ENCODE peak calls at places on chromosomes 2 and 18, in seven cellular contexts. C, B, W, M, J, I and V are unnamed samples.

GRCh38 chr2:218963597-218963996 is 4.1 kb downstream of the CDK5R2 start:
- DNase-seq in B (no peak), I (no peak), J (peak; percentile 36), M (no peak), W (no peak), C (peak; percentile 49), V (no peak)

GRCh38 chr2:38549066-38549465 is 53.7 kb downstream of the HNRNPLL start:
- DNase-seq in M (no peak), W (no peak), J (no peak), B (no peak), I (no peak), C (no peak), V (no peak)

GRCh38 chr2:217886720-217887309 is 116.0 kb downstream of the TNS1 start:
- DNase-seq in B (peak; percentile 76), M (peak; percentile 68), W (peak; percentile 83), I (peak; percentile 76), C (peak; percentile 52), J (peak; percentile 64), V (peak; percentile 90)

GRCh38 chr2:10258326-10258725 is 44.4 kb upstream of the HPCAL1 start:
- DNase-seq in I (no peak), B (no peak), M (no peak), W (no peak), C (no peak), J (no peak), V (no peak)

GRCh38 chr2:40957508-40957907 is 505.6 kb upstream of the SLC8A1 start:
- DNase-seq in C (no peak), B (no peak), J (no peak), W (no peak), I (no peak), M (no peak), V (no peak)

GRCh38 chr2:29810956-29811355 is 110.4 kb downstream of the ALK start:
- DNase-seq in J (peak; percentile 59), B (no peak), M (no peak), C (peak; percentile 8), I (no peak), W (no peak), V (peak; percentile 56)

GRCh38 chr18:32422185-32422584 is 48.5 kb downstream of the GAREM1 start:
- DNase-seq in B (no peak), C (no peak), I (no peak), W (no peak), J (no peak), M (no peak), V (no peak)

GRCh38 chr2:173647681-173648350 is 293.1 kb downstream of the CDCA7 start:
- DNase-seq in C (no peak), I (no peak), W (no peak), J (peak; percentile 52), B (no peak), M (no peak), V (peak; percentile 26)

GRCh38 chr18:75161629-75162028 is 47.3 kb downstream of the PTGR3 start:
- DNase-seq in J (peak; percentile 20), B (peak; percentile 61), I (no peak), M (no peak), W (no peak), C (no peak), V (no peak)

GRCh38 chr2:157990173-157990572 is 111.5 kb upstream of the UPP2 start:
- DNase-seq in C (no peak), W (no peak), B (no peak), M (peak; percentile 38), I (peak; percentile 21), J (peak; percentile 10), V (peak; percentile 30)

GRCh38 chr2:149586898-149587219 is 716 bp downstream of the MMADHC start:
- DNase-seq in C (no peak), W (no peak), M (no peak), B (no peak), J (peak; percentile 3), I (no peak), V (no peak)

GRCh38 chr18:31241900-31242409 is 76.0 kb upstream of the DSG1 start:
- DNase-seq in W (peak; percentile 67), C (peak; percentile 99), I (no peak), M (peak; percentile 10), J (peak; percentile 58), B (peak; percentile 88), V (peak; percentile 77)

GRCh38 chr2:100106460-100106859 is 35.9 kb downstream of the AFF3 start:
- DNase-seq in I (no peak), C (no peak), W (peak; percentile 37), M (no peak), B (no peak), J (peak; percentile 43), V (peak; percentile 13)

GRCh38 chr18:12333650-12334279 is 25.7 kb downstream of the TUBB6 start:
- DNase-seq in M (no peak), J (no peak), I (no peak), B (no peak), C (no peak), W (no peak), V (no peak)

GRCh38 chr2:112684415-112684775 is 36.4 kb upstream of the NT5DC4 start:
- DNase-seq in W (no peak), J (no peak), I (no peak), M (no peak), C (no peak), B (no peak), V (no peak)

GRCh38 chr2:237201461-237202287 is 116.0 kb downstream of the COPS8 start:
- DNase-seq in I (no peak), W (no peak), B (peak; percentile 40), C (no peak), J (peak; percentile 99), M (no peak), V (peak; percentile 73)

GRCh38 chr2:112138143-112139032 is at the start of gene FBLN7:
- DNase-seq in B (no peak), M (peak; percentile 86), W (no peak), C (no peak), I (no peak), J (peak; percentile 11), V (peak; percentile 32)

GRCh38 chr2:198483046-198483445 is 678.7 kb downstream of the PLCL1 start:
- DNase-seq in W (no peak), M (no peak), I (no peak), C (no peak), B (no peak), J (peak; percentile 7), V (no peak)

GRCh38 chr2:195756218-195756941 is 99.4 kb downstream of the SLC39A10 start:
- DNase-seq in C (peak; percentile 33), W (no peak), J (peak; percentile 45), B (no peak), I (no peak), M (no peak), V (no peak)

GRCh38 chr2:30865892-30866681 is 58.8 kb upstream of the CAPN13 start:
- DNase-seq in J (no peak), I (no peak), M (no peak), C (no peak), W (no peak), B (no peak), V (no peak)

GRCh38 chr2:25103287-25103871 is 61.5 kb downstream of the EFR3B start:
- DNase-seq in W (no peak), B (peak; percentile 82), I (no peak), M (no peak), C (peak; percentile 50), J (peak; percentile 94), V (peak; percentile 27)

GRCh38 chr2:83817511-83817910 is 641.6 kb downstream of the SUCLG1 start:
- DNase-seq in B (peak; percentile 14), W (no peak), M (no peak), C (peak; percentile 2), J (no peak), I (no peak), V (no peak)

DNA sequence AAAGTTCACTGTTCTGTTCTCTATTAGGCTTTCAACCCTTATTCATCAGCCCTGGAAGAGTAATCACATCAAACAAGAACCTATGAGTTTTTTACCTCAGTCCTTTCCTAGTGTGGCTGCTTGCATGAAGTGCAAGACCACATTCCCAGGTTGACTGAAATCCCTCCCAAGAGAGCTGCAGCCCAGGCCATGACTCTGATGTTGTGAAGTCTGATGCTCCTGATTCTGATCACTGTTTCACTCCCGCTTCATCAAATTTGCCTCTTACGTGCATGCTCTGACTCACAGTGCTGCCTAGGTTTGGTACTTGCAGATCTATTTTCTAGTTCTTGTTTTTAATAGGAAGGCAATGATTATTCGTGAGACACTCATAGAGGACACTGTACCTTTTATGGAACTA is 58.2 kb upstream of the DSEL start:
- DNase-seq in W (no peak), B (no peak), M (no peak), J (no peak), C (no peak), I (no peak), V (no peak)
- H3K4me2 ChIP-seq in W (no peak overlapping the region), B (no peak overlapping the region), M (no peak overlapping the region), J (no peak overlapping the region), C (no peak overlapping the region), I (no peak overlapping the region), V (no peak overlapping the region)

GRCh38 chr2:120546865-120547390 is 188.7 kb upstream of the GLI2 start:
- DNase-seq in J (no peak), M (no peak), C (no peak), I (no peak), B (no peak), W (no peak), V (no peak)
- H3K4me2 ChIP-seq in J (peak overlapping the region; percentile 80), M (no peak overlapping the region), C (no peak overlapping the region), I (no peak overlapping the region), B (no peak overlapping the region), W (no peak overlapping the region), V (peak overlapping the region; percentile 25)

DNA sequence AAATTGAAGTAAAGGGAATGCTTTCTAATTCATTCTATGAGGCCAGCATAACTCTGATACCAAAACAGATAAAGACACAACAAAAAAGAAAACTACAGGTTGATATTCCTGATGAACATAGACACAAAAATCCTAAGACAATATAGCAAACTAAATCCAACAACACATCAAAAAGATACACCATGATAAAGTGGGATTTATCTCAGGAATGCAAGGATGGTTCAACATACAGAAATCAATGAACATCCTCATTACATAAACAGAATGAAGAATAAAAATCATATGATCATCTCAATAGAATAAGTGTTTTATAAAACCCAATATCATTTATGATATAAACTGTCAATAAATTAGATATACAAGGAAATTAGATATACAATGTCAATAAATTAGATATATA is 65.7 kb downstream of the ZSWIM2 start:
- DNase-seq in W (no peak), J (no peak), B (no peak), M (no peak), C (no peak), I (no peak), V (no peak)
- H3K4me2 ChIP-seq in W (no peak overlapping the region), J (no peak overlapping the region), B (no peak overlapping the region), M (no peak overlapping the region), C (no peak overlapping the region), I (no peak overlapping the region), V (no peak overlapping the region)

DNA sequence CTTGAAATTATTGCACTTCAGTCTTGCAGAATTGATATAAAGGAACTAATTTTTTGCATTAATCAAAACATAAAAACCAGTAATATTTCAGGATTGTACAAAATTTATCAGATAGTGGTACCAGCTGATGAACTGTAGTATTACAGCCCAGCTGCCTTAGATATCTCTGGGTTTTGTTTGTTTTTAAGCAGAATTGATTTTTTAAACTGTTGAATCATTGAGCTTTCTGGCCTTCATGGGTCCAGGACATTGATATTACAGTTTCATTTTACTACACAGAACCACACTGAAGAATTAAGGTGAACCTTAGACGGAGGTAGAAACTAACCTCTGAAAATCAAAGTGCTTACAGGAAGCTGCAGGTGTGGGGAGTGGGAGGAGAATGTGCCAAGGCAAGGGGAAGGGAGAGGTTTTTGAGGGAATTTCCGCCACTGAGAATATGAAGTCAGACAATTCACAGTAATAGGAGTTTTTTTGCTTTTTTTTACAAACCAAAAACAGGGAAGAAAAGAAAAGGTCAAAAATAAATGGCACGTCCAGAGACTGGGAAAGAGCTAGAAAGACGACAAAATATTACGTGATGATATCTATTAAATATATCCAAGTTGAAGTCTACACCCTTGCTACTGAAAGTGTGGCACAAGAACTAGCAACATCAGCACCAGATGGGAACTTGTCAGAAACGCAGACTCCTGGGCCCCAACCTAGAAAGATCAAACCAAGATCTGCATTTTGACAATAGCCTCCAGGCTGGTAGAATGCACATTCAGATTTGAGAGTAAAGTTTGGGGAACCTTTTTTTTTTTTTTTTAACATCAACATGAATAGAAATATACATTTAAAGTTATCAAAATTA is 40.8 kb upstream of the SPAG16 start:
- DNase-seq in M (no peak), C (no peak), B (no peak), I (no peak), W (no peak), J (no peak), V (no peak)
- H3K4me2 ChIP-seq in M (no peak overlapping the region), C (no peak overlapping the region), B (no peak overlapping the region), I (no peak overlapping the region), W (no peak overlapping the region), J (no peak overlapping the region), V (no peak overlapping the region)